ENCODE peak calls at places on chromosomes 11 and 22, in seven cellular contexts. C, H, P, L, M, E and Y are unnamed samples.

GRCh38 chr11:48193876-48194275 is 22.7 kb upstream of the OR4B1 start:
- DNase-seq in C (peak), H (no peak), P (no peak), L (no peak), M (no peak), E (peak), Y (no peak)

GRCh38 chr11:34134765-34135164 is 29.3 kb downstream of the NAT10 start:
- DNase-seq in C (no peak), H (no peak), P (no peak), L (no peak), M (no peak), E (no peak), Y (no peak)

GRCh38 chr11:937853-938261 is 12.2 kb downstream of the AP2A2 start:
- DNase-seq in C (no peak), H (no peak), P (no peak), L (no peak), M (no peak), E (no peak), Y (no peak)

GRCh38 chr22:24894998-24895397 is 51.5 kb downstream of the LHFPL7 start:
- DNase-seq in C (peak), H (peak), P (peak), L (no peak), M (peak), E (no peak), Y (peak)

GRCh38 chr11:95536049-95536448 is 253.5 kb downstream of the FAM76B start:
- DNase-seq in C (no peak), H (no peak), P (no peak), L (no peak), M (no peak), E (no peak), Y (no peak)

GRCh38 chr22:48944756-48945620 is 882.7 kb downstream of the BRD1 start:
- DNase-seq in C (no peak), H (peak), P (no peak), L (no peak), M (no peak), E (no peak), Y (no peak)

GRCh38 chr22:27113211-27114030 is 456.0 kb downstream of the MIAT start:
- DNase-seq in C (peak), H (peak), P (peak), L (no peak), M (peak), E (peak), Y (peak)

GRCh38 chr11:71139516-71140205 is 112.7 kb downstream of the SHANK2 start:
- DNase-seq in C (no peak), H (peak), P (peak), L (peak), M (no peak), E (no peak), Y (no peak)

GRCh38 chr22:45112136-45112879 is 51.4 kb upstream of the NUP50 start:
- DNase-seq in C (peak), H (no peak), P (peak), L (no peak), M (peak), E (peak), Y (no peak)

GRCh38 chr22:50503475-50504145 is 3.9 kb downstream of the LMF2 start:
- DNase-seq in C (no peak), H (no peak), P (no peak), L (no peak), M (no peak), E (no peak), Y (no peak)

GRCh38 chr11:842370-843002 is at the start of the genes POLR2L and TSPAN4:
- DNase-seq in C (peak), H (peak), P (peak), L (peak), M (peak), E (peak), Y (peak)

GRCh38 chr22:50672041-50672440 is 582 bp upstream of the SHANK3 start:
- DNase-seq in C (no peak), H (no peak), P (no peak), L (no peak), M (no peak), E (no peak), Y (no peak)

GRCh38 chr11:83835423-83835822 is 549.3 kb upstream of the CCDC90B start:
- DNase-seq in C (no peak), H (no peak), P (no peak), L (no peak), M (no peak), E (no peak), Y (no peak)

GRCh38 chr11:122979815-122980656 is 1.6 kb downstream of the BSX start:
- DNase-seq in C (no peak), H (no peak), P (no peak), L (peak), M (no peak), E (no peak), Y (no peak)

GRCh38 chr11:61417670-61418069 is 12.1 kb downstream of the CPSF7 start:
- DNase-seq in C (no peak), H (no peak), P (peak), L (no peak), M (no peak), E (peak), Y (no peak)

GRCh38 chr11:34439521-34440258 is 956 bp downstream of the CAT start:
- DNase-seq in C (no peak), H (no peak), P (no peak), L (no peak), M (no peak), E (no peak), Y (no peak)

GRCh38 chr11:12505183-12505582 is 127.8 kb downstream of the PARVA start:
- DNase-seq in C (no peak), H (no peak), P (no peak), L (no peak), M (no peak), E (no peak), Y (no peak)

GRCh38 chr11:66346476-66347424 is 679 bp downstream of the B4GAT1 start:
- DNase-seq in C (no peak), H (no peak), P (no peak), L (peak), M (no peak), E (no peak), Y (no peak)

GRCh38 chr11:66347425-66348276 is at the start of gene B4GAT1:
- DNase-seq in C (peak), H (peak), P (peak), L (peak), M (peak), E (peak), Y (peak)

GRCh38 chr11:66345316-66345649 is 379 bp upstream of the BRMS1 start:
- DNase-seq in C (no peak), H (no peak), P (no peak), L (no peak), M (no peak), E (no peak), Y (no peak)

GRCh38 chr11:66343176-66343575 is 1.7 kb downstream of the BRMS1 start:
- DNase-seq in C (no peak), H (no peak), P (no peak), L (no peak), M (no peak), E (no peak), Y (no peak)

GRCh38 chr11:66344550-66345315 is at the start of gene BRMS1:
- DNase-seq in C (peak), H (peak), P (peak), L (peak), M (peak), E (peak), Y (peak)
- TF ChIP-seq CTCF in C (peak), H (no peak), P (peak), L (peak), M (peak), E (peak), Y (no peak)

DNA sequence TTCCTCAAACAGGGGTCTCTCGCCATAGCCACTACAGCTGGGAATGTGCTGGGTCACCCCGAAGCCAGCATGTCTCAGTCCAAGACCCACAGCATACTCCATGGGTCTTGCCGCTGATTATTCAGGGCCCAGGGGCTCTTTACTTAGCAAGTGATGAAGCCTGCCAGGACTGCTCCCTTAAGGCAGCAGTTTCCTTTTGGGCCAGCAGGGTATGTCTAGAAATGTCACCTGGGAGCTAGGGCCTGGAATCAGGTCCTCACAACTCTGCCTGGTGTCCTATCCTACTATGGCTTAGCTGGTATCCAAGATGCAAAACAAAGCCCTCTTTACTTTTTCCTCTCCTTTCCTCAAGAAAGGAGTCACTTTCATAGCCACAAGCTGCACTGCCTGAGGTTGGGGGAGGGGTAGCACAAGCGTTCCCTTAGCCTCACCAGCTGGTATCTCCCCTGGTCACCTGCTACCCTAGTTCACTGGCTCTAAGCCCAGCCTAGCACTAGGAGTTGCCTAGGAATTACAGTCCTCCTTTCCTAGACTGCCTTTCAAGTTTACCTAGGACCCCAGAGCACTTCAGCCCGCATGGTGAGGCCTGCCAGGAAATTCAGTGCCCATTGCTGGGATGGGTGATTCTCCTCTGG is 22.6 kb upstream of the NCR3LG1 start:
- DNase-seq in C (no peak), H (no peak), P (no peak), L (peak), M (no peak), E (no peak), Y (no peak)
- TF ChIP-seq CTCF in C (peak), H (no peak), P (no peak), L (peak), M (no peak), E (peak), Y (no peak)

GRCh38 chr11:78417888-78418583 is 416 bp upstream of the GAB2 start:
- DNase-seq in C (peak), H (peak), P (peak), L (peak), M (peak), E (peak), Y (peak)
- TF ChIP-seq CTCF in C (peak), H (no peak), P (no peak), L (peak), M (peak), E (peak), Y (no peak)

DNA sequence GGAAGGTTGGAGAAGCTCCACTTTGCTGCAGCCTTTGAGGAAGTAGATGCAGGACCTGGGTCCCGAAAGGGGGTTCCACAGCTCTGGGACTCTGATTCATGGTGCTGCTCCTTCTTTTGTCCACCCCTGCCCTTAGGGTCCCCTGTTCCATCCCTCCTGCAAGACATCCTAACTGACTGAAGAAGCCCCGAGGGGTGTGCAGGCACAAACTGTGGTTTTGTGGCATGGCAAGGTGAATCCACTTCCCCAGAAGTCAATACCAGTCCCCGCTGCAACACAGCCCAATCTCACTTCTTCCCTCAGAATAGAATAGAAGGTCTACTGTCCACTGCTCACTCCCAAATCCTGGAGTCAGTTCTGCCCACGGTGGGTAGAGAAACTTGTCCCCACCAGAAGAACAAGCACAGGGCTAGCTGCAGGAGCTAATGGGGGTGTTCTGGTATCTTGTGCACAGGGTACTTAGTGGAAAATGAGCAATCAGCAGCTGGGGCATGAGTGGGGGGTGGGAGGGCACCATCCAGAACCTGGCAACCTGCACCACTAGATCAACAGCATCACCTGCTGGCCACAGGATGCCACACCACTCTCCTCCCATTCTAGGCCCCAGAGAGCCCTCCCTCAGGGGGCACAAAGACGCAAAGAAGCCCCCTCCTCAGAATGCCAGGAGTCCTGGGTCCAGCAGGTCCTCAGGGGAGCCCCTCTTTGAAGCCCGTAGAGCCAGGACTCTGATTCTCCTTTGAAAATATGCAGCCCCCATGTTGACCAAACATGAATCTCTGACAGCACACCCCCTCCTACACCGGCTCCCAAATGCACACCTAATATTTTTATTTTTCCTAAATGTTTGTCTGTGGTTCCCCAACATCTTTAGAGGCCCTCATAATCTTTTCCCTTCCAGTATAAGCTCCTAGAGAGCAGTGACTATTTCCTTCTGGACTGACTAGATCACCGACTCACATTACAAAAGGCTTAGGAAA is 14.1 kb downstream of the SPATA19 start:
- DNase-seq in C (no peak), H (no peak), P (no peak), L (peak), M (no peak), E (no peak), Y (no peak)
- TF ChIP-seq CTCF in C (peak), H (peak), P (no peak), L (peak), M (no peak), E (no peak), Y (no peak)

GRCh38 chr22:37807410-37808293 is at the start of gene GCAT:
- DNase-seq in C (peak), H (peak), P (peak), L (peak), M (peak), E (peak), Y (peak)
- TF ChIP-seq CTCF in C (no peak), H (no peak), P (no peak), L (no peak), M (no peak), E (no peak), Y (no peak)

DNA sequence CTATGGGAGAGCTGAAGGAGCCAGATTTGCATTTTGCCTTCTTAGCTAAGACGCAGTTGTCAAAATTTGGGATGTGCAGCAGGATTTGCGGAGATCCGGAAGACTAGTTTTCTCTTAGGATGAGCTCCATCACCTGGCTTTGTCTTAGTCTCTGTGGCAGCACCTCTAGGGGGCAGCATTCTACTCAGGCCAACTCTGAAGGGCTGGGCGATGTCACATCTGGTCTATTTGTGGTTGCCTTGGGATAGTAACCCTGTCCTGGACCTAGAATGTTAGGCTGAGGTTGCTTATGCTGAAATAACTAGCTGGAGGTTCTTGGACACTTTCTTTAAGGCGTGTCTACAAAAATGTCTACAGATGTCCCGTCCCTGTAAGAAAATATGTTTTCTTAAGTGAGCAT is 116.2 kb downstream of the FAT3 start:
- DNase-seq in C (peak), H (no peak), P (peak), L (peak), M (no peak), E (peak), Y (no peak)
- TF ChIP-seq CTCF in C (peak), H (no peak), P (peak), L (peak), M (no peak), E (peak), Y (no peak)

GRCh38 chr22:31268281-31268680 is 24.0 kb downstream of the PIK3IP1 start:
- DNase-seq in C (no peak), H (no peak), P (no peak), L (no peak), M (no peak), E (no peak), Y (no peak)

GRCh38 chr22:31271485-31271884 is 20.8 kb downstream of the PIK3IP1 start:
- DNase-seq in C (no peak), H (no peak), P (no peak), L (no peak), M (no peak), E (no peak), Y (no peak)

GRCh38 chr22:31272522-31273446 is 19.5 kb downstream of the PIK3IP1 start:
- DNase-seq in C (peak), H (peak), P (peak), L (peak), M (no peak), E (peak), Y (peak)

GRCh38 chr22:31271026-31271425 is 21.3 kb downstream of the PIK3IP1 start:
- DNase-seq in C (no peak), H (no peak), P (no peak), L (no peak), M (no peak), E (no peak), Y (no peak)

GRCh38 chr22:31269892-31270574 is 22.3 kb downstream of the PIK3IP1 start:
- DNase-seq in C (no peak), H (no peak), P (no peak), L (no peak), M (no peak), E (no peak), Y (no peak)
- TF ChIP-seq CTCF in C (no peak), H (no peak), P (no peak), L (no peak), M (no peak), E (no peak), Y (no peak)

GRCh38 chr22:37330200-37331033 is 48.1 kb downstream of the CYTH4 start:
- DNase-seq in C (peak), H (no peak), P (peak), L (peak), M (peak), E (peak), Y (peak)
- TF ChIP-seq CTCF in C (peak), H (no peak), P (peak), L (peak), M (no peak), E (peak), Y (no peak)